ENCODE peak calls at places on chromosomes 3 and 15, in seven cellular contexts. A is A549, Z is PC-3, L is hepatocyte, F is GM23338, K is AG04450, E is fibroblast of lung. S is an unnamed sample.

GRCh38 chr15:34905047-34905446 is 64.5 kb downstream of the AQR start:
- DNase-seq in A (no peak), Z (no peak), L (no peak), F (no peak), K (no peak), E (no peak), S (no peak)

GRCh38 chr3:186264608-186265400 is 97.2 kb downstream of the DGKG start:
- DNase-seq in A (no peak), Z (no peak), L (peak), F (no peak), K (no peak), E (no peak), S (no peak)

GRCh38 chr3:184237772-184238171 is 8.4 kb downstream of the VWA5B2 start:
- DNase-seq in A (no peak), Z (no peak), L (no peak), F (no peak), K (no peak), E (no peak), S (no peak)

GRCh38 chr15:38541046-38541445 is 23.6 kb downstream of the RASGRP1 start:
- DNase-seq in A (no peak), Z (no peak), L (peak), F (no peak), K (no peak), E (no peak), S (no peak)

GRCh38 chr3:143832433-143832832 is 15.8 kb downstream of the SLC9A9 start:
- DNase-seq in A (no peak), Z (no peak), L (no peak), F (no peak), K (no peak), E (peak), S (no peak)

GRCh38 chr15:69979269-69979668 is 118.4 kb downstream of the TLE3 start:
- DNase-seq in A (peak), Z (peak), L (no peak), F (peak), K (no peak), E (peak), S (peak)

GRCh38 chr15:64681424-64682024 is 93.9 kb downstream of the RBPMS2 start:
- DNase-seq in A (peak), Z (peak), L (peak), F (peak), K (no peak), E (peak), S (peak)

GRCh38 chr3:14507345-14507741 is 32.8 kb downstream of the GRIP2 start:
- DNase-seq in A (peak), Z (no peak), L (no peak), F (no peak), K (no peak), E (no peak), S (no peak)

GRCh38 chr3:149610351-149611105 is 47.3 kb downstream of the WWTR1 start:
- DNase-seq in A (no peak), Z (no peak), L (peak), F (no peak), K (no peak), E (no peak), S (no peak)

GRCh38 chr15:69719527-69719926 is 266.9 kb downstream of the RPLP1 start:
- DNase-seq in A (no peak), Z (no peak), L (no peak), F (no peak), K (no peak), E (peak), S (no peak)

GRCh38 chr3:44439499-44440295 is 37.8 kb downstream of the ZNF445 start:
- DNase-seq in A (no peak), Z (no peak), L (peak), F (no peak), K (no peak), E (peak), S (no peak)

GRCh38 chr3:38581774-38582173 is 67.7 kb downstream of the SCN5A start:
- DNase-seq in A (no peak), Z (no peak), L (no peak), F (no peak), K (no peak), E (no peak), S (no peak)

GRCh38 chr3:73192036-73192738 is 130.7 kb downstream of the EBLN2 start:
- DNase-seq in A (peak), Z (peak), L (peak), F (peak), K (no peak), E (no peak), S (no peak)

GRCh38 chr15:68615301-68615700 is 36.5 kb downstream of the CORO2B start:
- DNase-seq in A (no peak), Z (no peak), L (no peak), F (no peak), K (no peak), E (no peak), S (no peak)

GRCh38 chr3:182596673-182597410 is 196.5 kb upstream of the ATP11B start:
- DNase-seq in A (no peak), Z (no peak), L (no peak), F (no peak), K (no peak), E (no peak), S (no peak)

GRCh38 chr15:82079736-82080135 is 33.9 kb upstream of the MEX3B start:
- DNase-seq in A (no peak), Z (no peak), L (no peak), F (no peak), K (no peak), E (no peak), S (no peak)

GRCh38 chr3:125116311-125117069 is 60.7 kb upstream of the HEG1 start:
- DNase-seq in A (no peak), Z (peak), L (peak), F (no peak), K (no peak), E (peak), S (peak)

GRCh38 chr15:74869726-74870407 is 3.3 kb downstream of the SCAMP2 start:
- DNase-seq in A (no peak), Z (no peak), L (peak), F (no peak), K (no peak), E (no peak), S (no peak)

GRCh38 chr3:39108309-39108708 is 829 bp downstream of the TTC21A start:
- DNase-seq in A (no peak), Z (no peak), L (no peak), F (no peak), K (no peak), E (no peak), S (no peak)

GRCh38 chr15:63640146-63640545 is 43.0 kb downstream of the FBXL22 start:
- DNase-seq in A (no peak), Z (no peak), L (no peak), F (no peak), K (no peak), E (no peak), S (no peak)

GRCh38 chr3:64741344-64741743 is 53.5 kb upstream of the ADAMTS9 start:
- DNase-seq in A (no peak), Z (no peak), L (peak), F (no peak), K (no peak), E (peak), S (no peak)

GRCh38 chr3:11434017-11434526 is 161.9 kb downstream of the ATG7 start:
- DNase-seq in A (no peak), Z (no peak), L (peak), F (no peak), K (peak), E (peak), S (no peak)

GRCh38 chr15:25839638-25840156 is 23.4 kb downstream of the ATP10A start:
- DNase-seq in A (no peak), Z (no peak), L (no peak), F (no peak), K (no peak), E (no peak), S (no peak)

GRCh38 chr3:46123646-46124045 is 84.5 kb downstream of the CCR1 start:
- DNase-seq in A (no peak), Z (no peak), L (no peak), F (no peak), K (no peak), E (no peak), S (no peak)

GRCh38 chr3:101962055-101962454 is 112.7 kb downstream of the NFKBIZ start:
- DNase-seq in A (no peak), Z (no peak), L (no peak), F (no peak), K (no peak), E (peak), S (no peak)

GRCh38 chr3:12180218-12180617 is 21.5 kb upstream of the TIMP4 start:
- DNase-seq in A (peak), Z (peak), L (no peak), F (no peak), K (no peak), E (peak), S (no peak)

GRCh38 chr15:99536422-99537033 is 29.3 kb upstream of the MEF2A start:
- DNase-seq in A (no peak), Z (peak), L (no peak), F (no peak), K (no peak), E (peak), S (peak)
- H3K27ac ChIP-seq in A (no peak), Z (peak), L (no peak), F (no peak), K (no peak), E (no peak), S (peak)

GRCh38 chr3:50885070-50885469 is 210.3 kb downstream of the DOCK3 start:
- DNase-seq in A (no peak), Z (no peak), L (no peak), F (no peak), K (no peak), E (no peak), S (no peak)
- TF ChIP-seq CTCF in A (no peak), Z (no peak), L (no peak), F (no peak), K (no peak), E (no peak), S (no peak)

GRCh38 chr3:133941390-133941789 is 45.7 kb upstream of the RAB6B start:
- DNase-seq in A (no peak), Z (no peak), L (no peak), F (peak), K (no peak), E (peak), S (no peak)
- H3K27ac ChIP-seq in A (no peak), Z (no peak), L (no peak), F (no peak), K (no peak), E (no peak), S (peak)

GRCh38 chr3:189270248-189270832 is 98.6 kb downstream of the TPRG1 start:
- DNase-seq in A (peak), Z (peak), L (peak), F (peak), K (peak), E (peak), S (peak)
- TF ChIP-seq CTCF in A (peak), Z (peak), L (peak), F (peak), K (peak), E (peak), S (peak)

S was measured in RWPE1.